ENCODE peak calls at places on chromosomes 5 and 9, in five cellular contexts. G is AG09309, R is astrocyte of the spinal cord, B is fibroblast of mammary gland, L is DND-41. A is an unnamed sample.

GRCh38 chr5:167919268-167919560 is 372.2 kb upstream of the WWC1 start:
- DNase-seq in G (no peak), R (no peak), B (no peak), L (no peak), A (no peak)

GRCh38 chr5:13567819-13568218 is 376.7 kb downstream of the DNAH5 start:
- DNase-seq in G (peak; percentile 51), R (peak; percentile 59), B (peak; percentile 76), L (no peak), A (peak; percentile 60)

GRCh38 chr5:43422143-43422542 is 10.0 kb upstream of the CCL28 start:
- DNase-seq in G (no peak), R (peak; percentile 81), B (peak; percentile 56), L (no peak), A (peak; percentile 81)

GRCh38 chr5:137148128-137148527 is 351.0 kb downstream of the SPOCK1 start:
- DNase-seq in G (no peak), R (peak; percentile 22), B (no peak), L (no peak), A (no peak)

GRCh38 chr9:36187414-36187813 is 3.3 kb upstream of the CLTA start:
- DNase-seq in G (peak; percentile 65), R (peak; percentile 53), B (peak; percentile 96), L (no peak), A (peak; percentile 91)

GRCh38 chr5:93044860-93045666 is 536.0 kb downstream of the NR2F1-AS1 start:
- DNase-seq in G (no peak), R (no peak), B (no peak), L (no peak), A (no peak)

GRCh38 chr5:157352756-157353340 is 86.9 kb downstream of the CYFIP2 start:
- DNase-seq in G (no peak), R (no peak), B (no peak), L (no peak), A (no peak)

GRCh38 chr5:17431272-17432050 is 66.6 kb upstream of the TAF11L2 start:
- DNase-seq in G (no peak), R (no peak), B (no peak), L (no peak), A (no peak)

GRCh38 chr9:133057006-133057405 is 4.8 kb upstream of the CEL start:
- DNase-seq in G (no peak), R (no peak), B (no peak), L (peak; percentile 39), A (no peak)

GRCh38 chr9:136655244-136656225 is 7.2 kb upstream of the EGFL7 start:
- DNase-seq in G (no peak), R (no peak), B (no peak), L (no peak), A (no peak)

GRCh38 chr5:118558871-118559270 is 429.5 kb downstream of the DTWD2 start:
- DNase-seq in G (no peak), R (peak; percentile 16), B (peak; percentile 46), L (no peak), A (no peak)

GRCh38 chr5:73789851-73790281 is 163.9 kb downstream of the ARHGEF28 start:
- DNase-seq in G (no peak), R (no peak), B (peak; percentile 47), L (no peak), A (peak; percentile 74)

GRCh38 chr9:19629506-19629905 is 159.3 kb downstream of the SLC24A2 start:
- DNase-seq in G (no peak), R (no peak), B (no peak), L (peak; percentile 16), A (no peak)

GRCh38 chr5:8520922-8521321 is 652.0 kb downstream of the MTRR start:
- DNase-seq in G (no peak), R (no peak), B (no peak), L (no peak), A (no peak)

GRCh38 chr5:57650360-57651069 is 167.9 kb upstream of the ACTBL2 start:
- DNase-seq in G (peak; percentile 31), R (peak; percentile 55), B (peak; percentile 74), L (peak; percentile 21), A (peak; percentile 57)

GRCh38 chr9:95989304-95989703 is 113.8 kb downstream of the ERCC6L2 start:
- DNase-seq in G (peak; percentile 39), R (no peak), B (peak; percentile 49), L (no peak), A (peak; percentile 47)

GRCh38 chr5:3854069-3854741 is 258.6 kb downstream of the IRX1 start:
- DNase-seq in G (no peak), R (no peak), B (no peak), L (no peak), A (no peak)

GRCh38 chr5:10246761-10247160 is 2.9 kb downstream of the ATPSCKMT start:
- DNase-seq in G (no peak), R (no peak), B (no peak), L (no peak), A (no peak)

GRCh38 chr9:75197521-75197920 is 109.2 kb downstream of the OSTF1 start:
- DNase-seq in G (no peak), R (peak; percentile 35), B (peak; percentile 44), L (no peak), A (no peak)

GRCh38 chr9:135555203-135555602 is 6.4 kb upstream of the PAEP start:
- DNase-seq in G (no peak), R (no peak), B (no peak), L (no peak), A (no peak)

GRCh38 chr9:121299125-121299466 is 31.1 kb downstream of the GSN start:
- DNase-seq in G (no peak), R (no peak), B (no peak), L (no peak), A (no peak)
- H3K4me3 ChIP-seq in G (peak overlapping the region; percentile 42), R (peak overlapping the region; percentile 20), B (peak overlapping the region; percentile 46), L (no peak overlapping the region), A (peak overlapping the region; percentile 60)

DNA sequence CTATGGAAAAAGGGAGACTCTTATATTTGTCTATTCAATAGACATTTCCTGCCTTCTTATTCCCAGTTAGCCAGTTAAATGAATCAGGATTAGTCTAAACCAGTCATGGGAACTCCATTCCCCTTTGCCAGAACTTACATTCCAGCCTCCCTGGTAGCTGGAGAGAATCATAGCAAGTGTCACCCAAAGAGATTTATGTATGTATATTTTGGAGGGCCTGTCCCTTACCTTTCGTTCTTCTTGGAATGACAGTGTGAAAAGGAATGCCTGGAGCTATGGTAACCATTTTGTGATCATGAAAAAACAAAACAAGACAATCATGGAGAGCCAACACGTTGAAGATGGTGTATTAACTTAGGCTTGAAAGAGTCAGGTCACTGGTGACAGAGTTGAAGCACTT is 627.7 kb downstream of the CCDC171 start:
- DNase-seq in G (no peak), R (peak; percentile 77), B (peak; percentile 64), L (no peak), A (peak; percentile 70)
- TF ChIP-seq CTCF in G (no peak), R (no peak), B (no peak), L (no peak), A (no peak)

GRCh38 chr5:150648294-150649107 is 8.0 kb downstream of the SYNPO start:
- DNase-seq in G (no peak), R (no peak), B (no peak), L (no peak), A (no peak)

GRCh38 chr5:150649108-150649827 is 8.8 kb downstream of the SYNPO start:
- DNase-seq in G (no peak), R (no peak), B (no peak), L (no peak), A (no peak)

GRCh38 chr5:150651382-150651781 is 9.7 kb upstream of the MYOZ3 start:
- DNase-seq in G (no peak), R (no peak), B (no peak), L (no peak), A (no peak)

GRCh38 chr5:150650713-150651000 is 10.2 kb downstream of the SYNPO start:
- DNase-seq in G (no peak), R (no peak), B (no peak), L (no peak), A (no peak)

GRCh38 chr5:150649828-150650712 is 9.6 kb downstream of the SYNPO start:
- DNase-seq in G (no peak), R (no peak), B (no peak), L (no peak), A (no peak)
- H3K4me3 ChIP-seq in G (no peak overlapping the region), R (no peak overlapping the region), B (no peak overlapping the region), L (no peak overlapping the region), A (no peak overlapping the region)

DNA sequence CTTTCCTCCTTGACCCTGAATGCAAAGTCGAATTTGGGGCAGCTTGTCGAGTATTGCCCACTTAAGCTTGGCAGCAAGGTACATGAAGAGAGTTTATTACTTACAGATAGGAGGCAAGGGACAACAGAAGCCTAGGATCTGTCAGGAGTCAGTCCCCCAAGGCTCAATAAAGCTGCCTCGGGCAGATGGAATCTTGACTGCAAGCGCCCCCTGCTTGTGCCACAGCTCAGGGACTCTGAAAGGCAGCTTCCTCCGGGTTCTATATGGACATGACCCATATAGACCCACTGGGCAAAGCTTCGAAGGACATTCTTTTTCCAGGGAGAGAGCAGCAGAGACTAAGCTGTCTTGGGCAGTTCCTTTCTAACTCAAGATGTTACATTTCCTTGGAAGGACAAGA is 971.5 kb downstream of the EFNA5 start:
- DNase-seq in G (no peak), R (no peak), B (no peak), L (no peak), A (no peak)
- TF ChIP-seq CTCF in G (no peak), R (no peak), B (no peak), L (no peak), A (no peak)

GRCh38 chr5:124649548-124650501 is 96.6 kb downstream of the ZNF608 start:
- DNase-seq in G (peak; percentile 90), R (peak; percentile 97), B (peak; percentile 62), L (peak; percentile 91), A (peak; percentile 88)
- H3K4me3 ChIP-seq in G (no peak overlapping the region), R (peak overlapping the region; percentile 1), B (no peak overlapping the region), L (peak overlapping the region; percentile 43), A (peak overlapping the region; percentile 39)

GRCh38 chr9:17555362-17556054 is 23.4 kb upstream of the SH3GL2 start:
- DNase-seq in G (no peak), R (no peak), B (no peak), L (no peak), A (no peak)

GRCh38 chr9:17556255-17556654 is 22.6 kb upstream of the SH3GL2 start:
- DNase-seq in G (no peak), R (no peak), B (no peak), L (no peak), A (no peak)

DNA sequence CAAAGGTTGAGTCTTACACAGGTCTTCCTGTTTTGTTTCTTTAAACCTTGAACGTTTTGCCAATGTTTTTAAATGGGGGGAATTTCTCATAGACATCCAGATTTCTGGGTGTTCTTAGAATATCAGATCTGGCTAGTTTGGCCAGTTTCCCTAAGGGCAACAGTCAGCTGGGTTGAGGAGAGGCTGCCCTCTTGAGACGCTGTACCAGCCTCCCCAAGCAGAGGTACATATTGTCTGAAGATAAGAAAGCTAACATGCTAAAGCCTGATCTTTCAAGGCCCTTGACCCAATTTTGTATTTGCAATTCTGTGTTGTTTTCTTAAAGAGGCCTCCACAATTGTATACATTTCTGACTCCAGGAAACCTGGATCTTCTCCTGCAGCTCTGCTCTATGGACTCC is 21.9 kb upstream of the SH3GL2 start:
- DNase-seq in G (no peak), R (no peak), B (no peak), L (no peak), A (no peak)
- TF ChIP-seq CTCF in G (no peak), R (no peak), B (no peak), L (no peak), A (no peak)

GRCh38 chr9:4573176-4573575 is 82.9 kb downstream of the SLC1A1 start:
- DNase-seq in G (no peak), R (no peak), B (no peak), L (no peak), A (no peak)
- H3K4me3 ChIP-seq in G (no peak overlapping the region), R (no peak overlapping the region), B (no peak overlapping the region), L (no peak overlapping the region), A (no peak overlapping the region)

A was measured in fibroblast of the aortic adventitia.